ENCODE peak calls at places on chromosomes 12 and 14, in four cellular contexts. K is occipital lobe, G is GM23338, L is dermis microvascular lymphatic vessel endothelial cell. E is an unnamed sample.

GRCh38 chr14:100540141-100540925 is 46.9 kb downstream of the BEGAIN start:
- DNase-seq in G (peak; percentile 80), L (no peak), K (no peak), E (no peak)

GRCh38 chr12:4274396-4274959 is 916 bp downstream of the CCND2 start:
- DNase-seq in L (no peak), G (peak; percentile 61), K (no peak), E (no peak)

GRCh38 chr12:95763809-95764253 is 26.7 kb downstream of the NTN4 start:
- DNase-seq in K (no peak), G (no peak), L (peak; percentile 78), E (peak; percentile 77)

GRCh38 chr14:89096946-89097345 is 272.5 kb downstream of the TTC8 start:
- DNase-seq in K (no peak), G (no peak), L (no peak), E (no peak)

GRCh38 chr14:100902792-100903191 is 730 bp downstream of the RTL1 start:
- DNase-seq in G (no peak), K (no peak), L (no peak), E (no peak)

GRCh38 chr14:99784508-99784907 is 8.7 kb upstream of the EML1 start:
- DNase-seq in L (no peak), G (no peak), K (no peak), E (no peak)

GRCh38 chr12:86666311-86666710 is 410.1 kb upstream of the MGAT4C start:
- DNase-seq in K (no peak), G (no peak), L (no peak), E (no peak)

GRCh38 chr12:90253674-90254181 is 545.1 kb upstream of the ATP2B1 start:
- DNase-seq in G (peak; percentile 35), L (peak; percentile 51), K (peak; percentile 25), E (peak; percentile 72)

GRCh38 chr12:32208355-32208754 is 101.7 kb downstream of the BICD1 start:
- DNase-seq in L (no peak), G (no peak), K (no peak), E (no peak)

GRCh38 chr14:103020271-103020910 is 37.0 kb downstream of the CDC42BPB start:
- DNase-seq in K (no peak), L (no peak), G (no peak), E (no peak)

GRCh38 chr12:122878780-122879612 is 16.9 kb downstream of the VPS37B start:
- DNase-seq in G (no peak), L (no peak), K (no peak), E (no peak)

GRCh38 chr12:10211101-10211974 is 1.3 kb upstream of the GABARAPL1 start:
- DNase-seq in L (no peak), G (peak; percentile 8), K (no peak), E (peak; percentile 8)

GRCh38 chr14:72126091-72126490 is 193.9 kb downstream of the RGS6 start:
- DNase-seq in L (no peak), G (no peak), K (no peak), E (no peak)

GRCh38 chr12:10368206-10369171 is 21.4 kb downstream of the KLRK1 start:
- DNase-seq in K (no peak), G (no peak), L (no peak), E (no peak)

GRCh38 chr12:119668315-119668651 is 350 bp downstream of the PRKAB1 start:
- DNase-seq in G (no peak), K (no peak), L (no peak), E (no peak)

GRCh38 chr12:7493006-7493405 is 10.6 kb downstream of the CD163 start:
- DNase-seq in K (no peak), G (no peak), L (no peak), E (no peak)

GRCh38 chr12:34598851-34599529 is 576.7 kb downstream of the ALG10 start:
- DNase-seq in K (no peak), G (no peak), L (no peak), E (no peak)

GRCh38 chr12:47650469-47650868 is 55.4 kb downstream of the RPAP3 start:
- DNase-seq in K (no peak), L (no peak), G (no peak), E (no peak)

GRCh38 chr14:105147701-105148603 is 20.6 kb downstream of the JAG2 start:
- DNase-seq in L (no peak), K (no peak), G (no peak), E (no peak)

GRCh38 chr12:96073346-96074336 is 38.3 kb upstream of the LTA4H start:
- DNase-seq in L (no peak), G (peak; percentile 26), K (no peak), E (no peak)

GRCh38 chr14:69692542-69693053 is 74.3 kb upstream of the SRSF5 start:
- DNase-seq in K (no peak), L (no peak), G (no peak), E (no peak)

GRCh38 chr12:68011882-68012207 is 22.6 kb downstream of the IFNG-AS1 start:
- DNase-seq in K (no peak), L (no peak), G (peak; percentile 14), E (no peak)

GRCh38 chr14:44847910-44848309 is 113.8 kb downstream of the KLHL28 start:
- DNase-seq in K (no peak), G (no peak), L (no peak), E (no peak)

GRCh38 chr12:106133136-106134087 is 5.3 kb downstream of the NUAK1 start:
- DNase-seq in L (no peak), G (peak; percentile 92), K (no peak), E (no peak)

GRCh38 chr14:69288956-69289705 is 29.2 kb downstream of the GALNT16 start:
- DNase-seq in L (no peak), G (no peak), K (no peak), E (no peak)

GRCh38 chr14:73248294-73248868 is 11.1 kb downstream of the PAPLN start:
- DNase-seq in G (no peak), K (no peak), L (no peak), E (no peak)

GRCh38 chr12:1281683-1282366 is 290.8 kb downstream of the ERC1 start:
- DNase-seq in L (no peak), G (no peak), K (no peak), E (peak; percentile 36)

GRCh38 chr14:23056956-23057756 is at the start of gene CDH24:
- DNase-seq in L (no peak), G (peak; percentile 86), K (no peak), E (peak; percentile 76)

GRCh38 chr12:70070494-70071007 is 172.7 kb upstream of the CNOT2 start:
- DNase-seq in K (no peak), L (no peak), G (no peak), E (no peak)

GRCh38 chr12:94994312-94994711 is 9.2 kb downstream of the NDUFA12 start:
- DNase-seq in G (no peak), L (no peak), K (no peak), E (peak; percentile 65)

GRCh38 chr14:55336161-55336560 is 64.9 kb downstream of the FBXO34 start:
- DNase-seq in L (no peak), K (no peak), G (no peak), E (no peak)

GRCh38 chr12:121799175-121799841 is 4.5 kb upstream of the SETD1B start:
- DNase-seq in L (no peak), K (peak; percentile 48), G (peak; percentile 61), E (peak; percentile 69)

GRCh38 chr14:22836301-22837058 is at the start of gene MMP14:
- DNase-seq in K (no peak), G (peak; percentile 80), L (no peak), E (peak; percentile 80)

GRCh38 chr14:59306775-59307174 is 118.3 kb downstream of the DAAM1 start:
- DNase-seq in L (no peak), K (no peak), G (no peak), E (peak; percentile 39)

GRCh38 chr14:67526676-67527459 is 6.2 kb upstream of the PLEKHH1 start:
- DNase-seq in G (peak; percentile 89), L (peak; percentile 14), K (peak; percentile 29), E (peak; percentile 8)

GRCh38 chr14:102891556-102891955 is 30.9 kb upstream of the AMN start:
- DNase-seq in G (no peak), K (no peak), L (no peak), E (no peak)

GRCh38 chr12:106926657-106927056 is 29.1 kb upstream of the TMEM263 start:
- DNase-seq in L (no peak), G (no peak), K (no peak), E (no peak)

GRCh38 chr12:59843260-59843843 is 247.5 kb downstream of the SLC16A7 start:
- DNase-seq in G (no peak), L (no peak), K (no peak), E (no peak)

E was measured in MG63.